ENCODE peak calls at places on chromosomes 13 and 19, in ten cellular contexts. I is A549, V is breast epithelium, K is transverse colon, N is Peyer's patch, P is stomach, F is lower leg skin, A is adrenal gland, R is IMR-90, E is ovary. D is an unnamed sample.

GRCh38 chr13:50512602-50513527 is 330.6 kb downstream of the DLEU7 start:
- DNase-seq in A (peak), N (peak), V (peak), I (no peak), P (peak), K (peak), F (peak), E (peak), R (peak), D (peak)

GRCh38 chr13:48783831-48784230 is 130.1 kb downstream of the CYSLTR2 start:
- DNase-seq in N (no peak), V (no peak), E (no peak), A (no peak), R (no peak), P (no peak), I (no peak), F (no peak), K (no peak), D (no peak)

GRCh38 chr13:107581009-107581408 is 634.3 kb downstream of the LIG4 start:
- DNase-seq in V (no peak), P (no peak), R (no peak), A (no peak), K (no peak), E (no peak), F (no peak), I (no peak), N (no peak), D (no peak)

GRCh38 chr19:39276740-39277139 is 8.5 kb downstream of the IFNL2 start:
- DNase-seq in E (no peak), F (no peak), V (no peak), I (no peak), P (no peak), A (no peak), N (no peak), K (no peak), R (no peak), D (no peak)

GRCh38 chr13:90797335-90797734 is 550.2 kb upstream of the MIR17HG start:
- DNase-seq in F (no peak), R (no peak), K (no peak), V (no peak), N (no peak), E (no peak), A (no peak), I (no peak), P (no peak), D (no peak)

GRCh38 chr13:25148005-25148798 is 23.9 kb downstream of the AMER2 start:
- DNase-seq in A (no peak), I (no peak), N (no peak), V (no peak), K (no peak), R (no peak), P (no peak), E (no peak), F (no peak), D (no peak)

GRCh38 chr13:95641961-95642621 is 2.4 kb downstream of the DZIP1 start:
- DNase-seq in N (peak), A (peak), P (peak), E (peak), V (no peak), K (peak), F (no peak), I (no peak), R (peak), D (peak)

GRCh38 chr13:112220925-112221324 is 154.0 kb downstream of the SOX1 start:
- DNase-seq in E (no peak), V (no peak), N (no peak), A (no peak), R (no peak), I (no peak), P (no peak), K (no peak), F (no peak), D (no peak)

GRCh38 chr13:49655906-49656305 is 27.6 kb downstream of the ARL11 start:
- DNase-seq in R (peak), I (no peak), P (no peak), N (no peak), F (no peak), A (no peak), K (no peak), E (no peak), V (no peak), D (no peak)

GRCh38 chr19:6110360-6110977 is at the start of gene RFX2:
- DNase-seq in P (peak), E (peak), N (peak), K (peak), V (peak), A (peak), R (peak), F (peak), I (peak), D (peak)

GRCh38 chr19:39890755-39891551 is 43.5 kb downstream of the FCGBP start:
- DNase-seq in R (no peak), E (no peak), I (no peak), P (peak), N (peak), K (no peak), A (peak), V (no peak), F (no peak), D (peak)

GRCh38 chr13:23751195-23751594 is 138.0 kb downstream of the MIPEP start:
- DNase-seq in V (no peak), K (no peak), F (no peak), N (no peak), E (no peak), A (no peak), P (no peak), I (no peak), R (peak), D (no peak)

GRCh38 chr19:35558400-35559280 is 4.8 kb downstream of the ATP4A start:
- DNase-seq in I (no peak), A (no peak), P (no peak), F (no peak), N (no peak), E (no peak), R (no peak), V (no peak), K (no peak), D (no peak)

GRCh38 chr19:45450042-45450380 is 17.8 kb upstream of the FOSB start:
- DNase-seq in V (no peak), N (no peak), R (no peak), A (no peak), K (no peak), F (no peak), E (no peak), I (no peak), P (no peak), D (no peak)

GRCh38 chr19:53431399-53432087 is at the start of gene ZNF761:
- DNase-seq in P (peak), R (peak), V (peak), N (peak), A (peak), E (peak), I (peak), F (peak), K (peak), D (peak)

GRCh38 chr13:96080676-96081075 is 9.2 kb upstream of the HS6ST3 start:
- DNase-seq in I (no peak), P (no peak), E (no peak), R (no peak), V (no peak), K (no peak), F (no peak), N (no peak), A (no peak), D (no peak)

GRCh38 chr19:18699403-18700054 is 16.0 kb downstream of the CRTC1 start:
- DNase-seq in R (no peak), I (no peak), F (no peak), P (no peak), E (no peak), A (no peak), K (peak), N (no peak), V (no peak), D (no peak)

GRCh38 chr13:35818577-35819165 is 312.5 kb downstream of the DCLK1 start:
- DNase-seq in A (no peak), F (no peak), I (no peak), P (no peak), R (peak), K (no peak), N (no peak), E (no peak), V (no peak), D (no peak)

GRCh38 chr13:20553309-20553708 is 13.6 kb upstream of the IFT88 start:
- DNase-seq in N (no peak), A (no peak), K (no peak), V (no peak), I (no peak), F (no peak), P (no peak), R (no peak), E (no peak), D (no peak)

GRCh38 chr13:44117351-44117750 is 237.6 kb downstream of the LACC1 start:
- DNase-seq in A (no peak), I (no peak), R (peak), N (no peak), K (no peak), V (no peak), P (no peak), F (no peak), E (no peak), D (no peak)

GRCh38 chr19:13195678-13196077 is 45.5 kb downstream of the IER2 start:
- DNase-seq in K (peak), V (no peak), I (no peak), R (no peak), A (no peak), P (peak), F (no peak), N (peak), E (no peak), D (peak)

GRCh38 chr19:480016-480855 is 16.1 kb upstream of the MADCAM1 start:
- DNase-seq in N (peak), E (peak), F (peak), P (peak), K (peak), R (no peak), A (peak), I (peak), V (peak), D (peak)

GRCh38 chr19:19260417-19260816 is 12.7 kb downstream of the TM6SF2 start:
- DNase-seq in A (no peak), F (no peak), N (no peak), E (no peak), P (no peak), R (no peak), I (no peak), K (no peak), V (no peak), D (no peak)

GRCh38 chr13:53324656-53325055 is 296.0 kb downstream of the OLFM4 start:
- DNase-seq in F (no peak), R (no peak), V (no peak), P (no peak), K (no peak), N (no peak), E (no peak), I (no peak), A (no peak), D (no peak)

GRCh38 chr13:30561506-30561905 is 56.2 kb upstream of the USPL1 start:
- DNase-seq in F (no peak), N (no peak), A (no peak), R (peak), I (no peak), P (no peak), K (no peak), V (no peak), E (no peak), D (no peak)

GRCh38 chr13:21849323-21849722 is 178.4 kb downstream of the FGF9 start:
- DNase-seq in A (peak), I (no peak), E (no peak), K (no peak), R (peak), N (peak), P (no peak), V (no peak), F (no peak), D (no peak)

GRCh38 chr13:76361868-76362267 is 524.3 kb downstream of the KCTD12 start:
- DNase-seq in P (no peak), A (no peak), N (no peak), R (no peak), V (no peak), K (no peak), I (no peak), E (no peak), F (no peak), D (no peak)

DNA sequence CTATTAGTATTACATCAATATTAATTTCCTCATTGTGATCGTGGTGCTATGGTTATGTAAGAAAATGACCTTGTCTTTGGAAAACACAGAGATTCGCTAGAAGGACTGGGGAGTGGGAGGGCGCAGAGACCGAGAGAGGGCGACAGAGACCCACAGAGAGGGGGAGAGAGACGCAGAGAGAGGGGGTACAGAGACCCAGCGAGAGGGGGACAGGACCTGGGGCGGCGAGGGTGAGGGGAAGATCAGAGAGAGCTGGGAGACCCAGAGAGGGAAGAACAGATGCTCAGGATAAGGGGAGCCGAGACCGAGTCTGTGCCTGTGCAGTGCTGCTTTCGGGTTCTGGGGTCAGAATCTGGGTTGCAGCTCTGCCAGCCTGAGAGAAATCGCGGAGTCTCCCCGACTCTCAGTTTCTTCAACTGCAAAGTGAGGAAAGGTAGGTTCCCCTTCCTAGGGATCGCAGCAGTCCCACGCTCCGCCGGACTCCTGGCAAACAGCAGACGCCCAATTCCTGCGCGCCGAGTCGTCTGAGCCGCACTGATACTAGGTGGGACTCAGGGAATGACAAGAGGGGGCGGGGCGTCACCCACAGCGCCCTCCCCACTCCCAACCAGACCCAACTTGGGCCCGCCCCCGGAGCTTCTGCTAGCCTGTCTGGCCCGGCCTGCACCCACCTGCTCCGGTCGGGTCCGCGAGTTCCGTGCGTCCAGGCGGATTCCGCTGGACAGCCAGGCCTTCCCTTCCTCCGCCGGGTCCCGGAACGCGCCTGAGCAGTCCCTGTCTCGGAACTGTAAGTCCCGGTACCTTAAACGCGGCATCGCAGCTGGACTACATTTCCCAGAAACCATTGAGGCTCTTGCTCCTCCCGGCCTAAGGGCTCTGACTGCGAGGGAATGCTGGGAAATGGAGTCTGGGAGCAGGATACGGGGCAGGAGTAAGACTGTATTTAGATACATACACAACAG is 15.3 kb downstream of the IZUMO2 start:
- DNase-seq in V (peak), F (peak), N (peak), K (peak), R (peak), I (peak), P (peak), E (peak), A (peak), D (peak)
- TF ChIP-seq CTCF in V (no peak), F (no peak), N (no peak), K (peak), R (peak), I (peak), P (no peak), E (peak), A (peak), D (peak)

DNA sequence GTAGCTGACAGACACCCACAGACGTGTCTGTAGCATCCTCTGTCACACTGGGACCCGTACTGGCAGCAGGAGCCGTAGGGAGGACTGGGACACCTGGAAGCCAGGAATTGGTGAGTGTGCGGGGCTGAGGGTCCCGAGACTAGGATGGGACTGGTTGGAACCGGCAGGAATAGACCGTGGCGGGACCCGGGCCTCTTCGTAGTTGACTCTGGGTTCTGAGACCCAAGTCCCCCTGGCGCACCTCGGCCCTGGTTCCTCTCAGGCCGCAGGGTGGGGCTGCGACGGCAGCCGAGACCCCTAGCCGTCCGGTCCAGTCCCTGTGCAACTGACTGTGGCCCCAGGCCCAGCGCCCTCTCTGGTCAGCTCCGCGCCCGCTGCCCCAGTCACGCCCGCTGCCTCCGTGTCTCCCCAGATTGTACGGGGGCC is 64.7 kb downstream of the ZNF823 start:
- DNase-seq in N (no peak), E (no peak), R (no peak), K (no peak), V (no peak), P (no peak), F (no peak), I (no peak), A (no peak), D (no peak)
- H3K4me3 ChIP-seq in N (no peak), E (peak), R (peak), K (peak), V (peak), P (peak), F (peak), I (no peak), A (peak), D (no peak)

GRCh38 chr19:46787040-46787330 is 1.4 kb downstream of the SLC1A5 start:
- DNase-seq in P (no peak), E (no peak), V (no peak), F (no peak), N (no peak), I (no peak), R (no peak), A (no peak), K (no peak), D (no peak)

GRCh38 chr19:46786236-46787039 is 2.0 kb downstream of the SLC1A5 start:
- DNase-seq in I (peak), P (peak), V (peak), E (peak), F (peak), R (peak), K (peak), N (peak), A (peak), D (peak)

GRCh38 chr19:46788101-46788967 is at the start of gene SLC1A5:
- DNase-seq in N (peak), V (peak), R (peak), E (peak), K (peak), P (peak), F (peak), I (peak), A (peak), D (peak)

GRCh38 chr19:46788968-46789338 is 559 bp upstream of the SLC1A5 start:
- DNase-seq in N (no peak), A (no peak), E (no peak), V (no peak), I (no peak), R (no peak), K (no peak), P (no peak), F (no peak), D (no peak)

DNA sequence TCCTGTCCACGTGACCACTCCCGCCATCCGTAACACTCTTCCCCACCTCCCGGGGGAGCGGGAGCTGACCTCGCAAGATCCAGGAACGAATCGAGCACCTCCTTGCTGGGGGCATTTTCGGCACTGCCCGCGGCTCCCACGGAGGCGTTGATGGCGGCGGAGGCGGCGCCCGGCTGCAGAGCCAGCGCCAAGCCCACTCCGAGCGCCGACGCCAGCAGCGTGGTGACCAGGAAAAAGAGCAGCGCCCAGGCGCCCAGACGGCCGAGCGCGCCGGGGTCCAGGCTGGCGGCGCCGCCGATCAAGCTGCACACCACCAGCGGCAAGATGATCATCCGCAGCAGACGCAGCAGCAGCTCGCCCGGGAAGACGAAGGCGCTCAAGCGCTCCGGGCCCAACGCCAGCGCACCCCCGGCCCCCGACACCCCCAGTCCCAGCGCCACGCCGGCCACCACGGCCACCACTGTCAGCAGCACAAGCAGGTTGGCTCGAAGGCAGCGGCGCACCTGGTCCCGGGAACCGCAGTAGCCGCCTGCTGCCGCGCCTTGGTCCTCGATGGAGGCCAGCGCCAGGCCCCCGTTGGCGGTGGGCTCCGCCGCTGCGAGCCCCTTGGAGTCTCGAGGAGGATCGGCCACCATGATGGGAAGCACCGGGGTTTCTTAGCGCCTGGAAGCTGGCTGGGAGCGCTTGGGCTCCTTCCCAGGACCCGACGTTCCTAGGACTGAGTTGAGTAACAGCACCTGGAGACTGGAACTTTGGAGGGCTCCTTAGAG is 878 bp downstream of the SLC1A5 start:
- DNase-seq in N (peak), A (peak), K (peak), F (peak), I (peak), E (peak), P (peak), R (peak), V (peak), D (peak)
- TF ChIP-seq POLR2A in N (peak), A (no peak), K (peak), F (no peak), I (no peak), E (no peak), P (no peak), R (no peak), V (no peak), D (no peak)

GRCh38 chr19:7326105-7326877 is 22.4 kb upstream of the ARHGEF18 start:
- DNase-seq in V (no peak), K (peak), I (no peak), A (no peak), P (no peak), F (no peak), N (peak), E (no peak), R (no peak), D (peak)
- TF ChIP-seq CTCF in V (no peak), K (peak), I (peak), A (peak), P (no peak), F (no peak), N (no peak), E (no peak), R (no peak), D (no peak)

DNA sequence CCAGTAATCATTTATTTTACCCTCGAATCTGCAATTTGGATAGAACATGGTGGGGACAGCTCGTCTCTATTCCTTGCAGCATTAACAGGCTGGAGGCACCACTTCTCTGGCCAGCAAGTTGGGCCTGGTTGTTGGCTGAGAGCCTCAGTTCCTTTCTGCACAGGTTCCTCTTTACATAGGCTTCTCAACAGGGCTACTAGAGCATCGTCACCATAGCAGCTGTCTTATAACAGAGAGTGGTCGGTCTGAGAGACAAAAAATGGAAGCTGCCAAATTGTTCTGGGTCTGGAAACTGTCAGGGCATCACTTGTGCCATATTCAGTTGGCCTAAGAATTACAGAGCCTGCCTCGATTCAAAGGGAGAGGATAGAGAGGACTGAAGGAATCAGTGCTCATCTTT is 86.7 kb downstream of the DNAJC15 start:
- DNase-seq in N (no peak), V (no peak), P (no peak), R (no peak), F (no peak), A (no peak), I (no peak), E (no peak), K (no peak), D (no peak)
- H3K4me3 ChIP-seq in N (no peak), V (no peak), P (no peak), R (no peak), F (no peak), A (no peak), I (no peak), E (no peak), K (no peak), D (no peak)

GRCh38 chr19:2610637-2611482 is 91.6 kb downstream of the GNG7 start:
- DNase-seq in K (peak), I (peak), E (peak), F (peak), N (peak), R (peak), P (peak), V (peak), A (peak), D (peak)
- TF ChIP-seq POLR2A in K (no peak), I (no peak), E (peak), F (no peak), N (no peak), R (no peak), P (no peak), V (no peak), A (peak), D (peak)

GRCh38 chr19:10968527-10969081 is 7.8 kb downstream of the SMARCA4 start:
- DNase-seq in K (peak), E (no peak), F (no peak), P (no peak), I (no peak), V (no peak), R (no peak), A (no peak), N (peak), D (peak)
- TF ChIP-seq CTCF in K (no peak), E (no peak), F (no peak), P (no peak), I (no peak), V (no peak), R (no peak), A (no peak), N (no peak), D (no peak)